ENCODE peak calls at places on chromosomes 12 and 14, in ten cellular contexts. U is mesenchymal stem cell, E is foreskin fibroblast, J is neural progenitor cell, I is cardiac fibroblast, Q is H1, W is right lobe of liver, T is astrocyte of the spinal cord, S is mesendoderm, A is PC-3. X is an unnamed sample.

GRCh38 chr12:57693659-57694458 is at the start of gene OS9:
- DNase-seq in E (peak), A (peak), S (peak), U (peak), I (peak), Q (peak), W (peak), T (peak), J (peak), X (peak)

GRCh38 chr14:54929556-54929955 is 26.9 kb upstream of the GCH1 start:
- DNase-seq in W (no peak), S (no peak), A (no peak), Q (no peak), E (no peak), T (no peak), J (no peak), I (no peak), U (no peak), X (no peak)

GRCh38 chr12:62763319-62763718 is 171.6 kb downstream of the PPM1H start:
- DNase-seq in Q (no peak), J (no peak), T (no peak), E (no peak), I (no peak), A (no peak), U (no peak), S (no peak), W (no peak), X (no peak)

GRCh38 chr14:61033851-61034250 is 52.8 kb downstream of the SLC38A6 start:
- DNase-seq in E (peak), W (no peak), T (peak), I (no peak), Q (no peak), A (no peak), U (no peak), J (no peak), S (no peak), X (no peak)

GRCh38 chr14:38047518-38047917 is 160.2 kb upstream of the SSTR1 start:
- DNase-seq in Q (no peak), T (peak), E (no peak), A (no peak), W (no peak), J (no peak), I (no peak), U (no peak), S (no peak), X (no peak)

GRCh38 chr14:102504951-102505600 is 4.5 kb downstream of the ANKRD9 start:
- DNase-seq in E (no peak), U (no peak), J (no peak), S (no peak), A (no peak), I (no peak), W (no peak), Q (no peak), T (no peak), X (no peak)

GRCh38 chr14:86911506-86911905 is 1081.5 kb downstream of the GALC start:
- DNase-seq in J (no peak), W (no peak), U (no peak), T (no peak), S (no peak), A (no peak), E (no peak), I (no peak), Q (no peak), X (no peak)

GRCh38 chr14:71620401-71620800 is 311.8 kb upstream of the RGS6 start:
- DNase-seq in Q (no peak), J (no peak), S (no peak), E (peak), W (no peak), U (peak), A (peak), T (peak), I (peak), X (no peak)

GRCh38 chr12:64603183-64603841 is 7.0 kb upstream of the RASSF3 start:
- DNase-seq in W (no peak), E (no peak), S (no peak), U (no peak), Q (no peak), J (no peak), A (no peak), T (no peak), I (no peak), X (no peak)

GRCh38 chr14:98498019-98498885 is 773.7 kb downstream of the BCL11B start:
- DNase-seq in T (no peak), I (no peak), Q (no peak), U (no peak), J (no peak), W (no peak), E (no peak), S (no peak), A (no peak), X (no peak)

GRCh38 chr12:70796989-70797388 is 123.5 kb downstream of the PTPRR start:
- DNase-seq in A (peak), E (no peak), T (no peak), W (no peak), Q (no peak), I (no peak), U (no peak), S (no peak), J (no peak), X (no peak)

GRCh38 chr12:48183091-48183875 is at the start of gene CCDC184:
- DNase-seq in I (peak), S (peak), T (peak), U (peak), E (peak), Q (peak), A (peak), W (peak), J (peak), X (peak)

GRCh38 chr12:52004042-52004648 is 2.6 kb upstream of the TAMALIN start:
- DNase-seq in U (peak), A (peak), J (peak), S (peak), W (no peak), Q (peak), E (peak), I (peak), T (peak), X (peak)

GRCh38 chr12:6606331-6607131 is 648 bp downstream of the CHD4 start:
- DNase-seq in S (peak), I (peak), Q (no peak), U (peak), E (no peak), W (peak), T (peak), J (peak), A (no peak), X (peak)

GRCh38 chr12:6273931-6274687 is 36.4 kb upstream of the PLEKHG6 start:
- DNase-seq in W (peak), T (no peak), A (peak), S (peak), I (peak), Q (no peak), U (peak), J (peak), E (no peak), X (peak)

GRCh38 chr14:78448483-78449094 is 278.4 kb downstream of the NRXN3 start:
- DNase-seq in J (peak), Q (peak), W (no peak), T (peak), I (peak), U (peak), A (peak), S (peak), E (peak), X (peak)

GRCh38 chr12:131552167-131552863 is 158.6 kb upstream of the SFSWAP start:
- DNase-seq in Q (no peak), J (no peak), T (no peak), U (no peak), S (no peak), A (no peak), I (no peak), E (no peak), W (no peak), X (no peak)

GRCh38 chr14:61101803-61102548 is 120.9 kb downstream of the SLC38A6 start:
- DNase-seq in A (peak), W (no peak), Q (peak), E (peak), T (peak), U (peak), I (peak), S (peak), J (no peak), X (peak)

GRCh38 chr12:47377414-47378221 is 297.9 kb upstream of the AMIGO2 start:
- DNase-seq in S (no peak), U (peak), Q (no peak), J (no peak), I (peak), A (peak), E (peak), W (peak), T (peak), X (no peak)

GRCh38 chr12:34397591-34398365 is 375.5 kb downstream of the ALG10 start:
- DNase-seq in E (no peak), S (no peak), W (peak), Q (peak), A (no peak), I (no peak), T (no peak), U (no peak), J (no peak), X (peak)

GRCh38 chr12:84858796-84859195 is 53.8 kb downstream of the SLC6A15 start:
- DNase-seq in A (no peak), S (no peak), I (no peak), E (no peak), Q (no peak), W (no peak), T (no peak), U (no peak), J (no peak), X (no peak)

GRCh38 chr12:34291001-34291400 is 268.7 kb downstream of the ALG10 start:
- DNase-seq in Q (no peak), T (no peak), I (no peak), U (no peak), E (no peak), J (no peak), S (no peak), A (no peak), W (no peak), X (no peak)

GRCh38 chr12:97177482-97177881 is 270.4 kb downstream of the NEDD1 start:
- DNase-seq in U (peak), W (no peak), T (peak), E (no peak), Q (no peak), A (peak), I (no peak), J (no peak), S (no peak), X (no peak)

GRCh38 chr12:102169922-102170698 is 27.5 kb downstream of the PMCH start:
- DNase-seq in U (peak), S (peak), Q (no peak), J (peak), I (peak), A (peak), W (no peak), T (peak), E (peak), X (peak)

GRCh38 chr14:105412768-105413541 is 6.7 kb upstream of the MTA1 start:
- DNase-seq in I (no peak), J (no peak), A (no peak), W (no peak), T (no peak), E (no peak), S (no peak), U (no peak), Q (no peak), X (peak)

GRCh38 chr14:105416671-105417070 is 3.0 kb upstream of the MTA1 start:
- DNase-seq in U (no peak), J (no peak), E (no peak), Q (no peak), W (no peak), T (no peak), I (no peak), S (no peak), A (no peak), X (no peak)

GRCh38 chr14:105413542-105413886 is 6.1 kb upstream of the MTA1 start:
- DNase-seq in A (no peak), S (no peak), T (no peak), E (no peak), W (peak), Q (no peak), J (no peak), I (no peak), U (no peak), X (no peak)

GRCh38 chr14:105415481-105416428 is 3.9 kb upstream of the MTA1 start:
- DNase-seq in E (no peak), T (no peak), Q (no peak), I (no peak), J (no peak), S (no peak), A (no peak), W (no peak), U (no peak), X (peak)

GRCh38 chr14:105414456-105415371 is 4.9 kb upstream of the MTA1 start:
- DNase-seq in W (no peak), J (peak), A (peak), Q (peak), I (peak), S (peak), T (peak), E (peak), U (peak), X (peak)
- H3K4me3 ChIP-seq in W (peak), J (peak), A (peak), Q (peak), I (peak), S (peak), T (peak), E (peak), U (peak), X (peak)

GRCh38 chr14:104826858-104827172 is 25.9 kb downstream of the ZBTB42 start:
- DNase-seq in T (no peak), U (no peak), Q (peak), E (no peak), A (no peak), I (no peak), W (no peak), S (no peak), J (no peak), X (no peak)
- H3K4me3 ChIP-seq in T (peak), U (peak), Q (peak), E (peak), A (peak), I (peak), W (peak), S (peak), J (peak), X (peak)

DNA sequence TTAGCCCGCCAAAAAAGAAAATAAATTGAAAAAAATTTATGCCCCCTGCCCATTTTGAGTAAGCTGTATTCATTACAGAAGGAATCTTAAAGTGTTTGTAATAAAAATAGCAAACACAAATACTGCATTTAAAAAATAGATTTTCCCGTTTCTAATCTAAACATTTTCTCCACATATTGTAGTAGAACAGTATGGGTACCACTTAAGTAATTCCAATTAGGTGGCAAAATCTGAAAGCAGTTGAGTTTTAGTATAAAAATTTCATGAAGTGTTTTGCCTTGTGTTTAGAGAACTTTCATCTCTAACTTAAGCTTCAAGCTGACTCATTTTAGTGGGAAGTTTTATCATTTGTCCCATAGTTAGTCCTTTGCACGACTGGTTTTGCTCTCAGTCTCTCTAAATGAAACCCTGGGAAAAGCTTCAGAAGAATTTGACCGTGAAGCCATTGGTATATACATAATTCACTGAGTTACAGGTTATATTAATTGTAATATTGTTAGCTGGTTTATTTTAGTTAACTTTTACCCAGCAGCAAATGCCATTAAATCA is 214.6 kb downstream of the ERC1 start:
- DNase-seq in U (peak), J (no peak), W (no peak), S (no peak), E (no peak), Q (no peak), T (peak), A (no peak), I (no peak), X (no peak)
- H3K4me3 ChIP-seq in U (peak), J (no peak), W (no peak), S (no peak), E (no peak), Q (no peak), T (no peak), A (no peak), I (no peak), X (no peak)

DNA sequence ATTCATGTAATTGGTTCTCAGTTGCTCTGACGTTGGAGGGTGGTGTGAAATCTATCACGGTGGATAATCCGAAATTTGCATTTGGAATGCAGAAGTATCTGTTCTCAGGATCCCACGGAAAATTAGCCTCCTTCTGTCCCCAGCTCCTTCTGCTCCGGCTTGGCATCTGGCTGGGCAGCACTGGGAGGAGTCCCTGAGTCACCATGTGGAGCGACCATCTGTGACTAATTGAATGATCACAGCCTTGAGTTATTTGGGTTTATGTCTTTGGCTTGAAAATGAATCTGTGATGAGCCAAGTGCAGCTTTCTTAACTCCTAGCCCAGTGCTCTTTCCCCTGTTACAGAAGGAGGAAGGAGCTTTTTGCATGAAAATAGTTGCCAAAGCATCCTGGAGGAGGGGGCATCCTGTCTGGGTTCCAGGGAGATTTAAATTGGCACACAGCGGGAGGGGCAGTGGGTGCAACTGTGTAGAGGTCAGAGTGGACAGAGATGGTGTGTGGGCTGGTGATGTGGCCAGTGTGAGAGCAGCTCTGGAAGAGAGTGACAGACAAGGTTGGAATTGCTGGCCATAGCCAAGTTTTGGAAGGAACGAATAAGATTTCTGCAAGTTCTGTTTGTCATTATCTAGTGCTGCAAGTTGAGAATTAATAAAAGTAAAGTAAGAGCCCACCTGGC is 74.3 kb downstream of the SLC24A4 start:
- DNase-seq in I (peak), W (no peak), E (peak), U (peak), T (peak), Q (no peak), A (peak), S (peak), J (no peak), X (no peak)
- H3K4me3 ChIP-seq in I (no peak), W (no peak), E (no peak), U (peak), T (no peak), Q (no peak), A (peak), S (no peak), J (no peak), X (no peak)

DNA sequence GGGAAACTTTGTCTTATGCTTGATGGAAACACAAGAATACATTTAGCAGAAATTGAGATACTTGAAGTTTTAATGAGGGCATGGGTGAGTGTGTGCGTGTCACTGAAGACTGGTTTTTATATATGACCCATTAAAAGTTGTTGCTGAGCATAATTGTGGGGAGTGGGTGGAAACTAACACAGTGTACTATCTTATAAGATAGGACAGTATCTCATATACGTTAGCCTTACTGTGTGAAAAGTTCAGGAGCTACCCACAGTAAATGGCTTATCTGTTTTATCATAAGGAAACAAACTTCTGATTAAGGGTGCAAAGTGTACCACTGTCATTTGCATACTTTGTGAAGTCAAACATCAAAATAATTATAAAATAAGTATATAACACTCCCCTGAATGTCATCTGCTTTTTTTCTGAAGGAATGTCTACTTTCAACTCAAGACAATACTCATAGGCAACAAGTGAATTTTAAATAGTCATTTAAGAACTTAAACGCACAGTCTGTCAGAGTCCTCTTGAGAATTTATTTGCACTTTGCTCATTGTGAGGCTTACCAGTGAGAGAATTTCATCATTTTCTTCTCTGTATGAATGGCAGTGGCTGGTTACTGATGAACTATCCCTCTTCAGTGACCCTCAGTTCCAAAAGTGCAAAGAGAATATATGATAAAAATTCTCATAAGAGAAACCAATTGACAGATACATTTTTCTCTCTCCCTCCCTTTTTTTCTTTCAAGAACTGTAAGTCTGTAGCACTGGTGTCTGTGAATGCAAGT is 4.2 kb downstream of the PDE3A start:
- DNase-seq in S (no peak), E (no peak), U (no peak), W (no peak), J (no peak), Q (no peak), T (no peak), I (no peak), A (no peak), X (no peak)
- H3K4me3 ChIP-seq in S (no peak), E (no peak), U (no peak), W (no peak), J (no peak), Q (no peak), T (no peak), I (no peak), A (no peak), X (no peak)

GRCh38 chr14:72925815-72926291 is 411 bp upstream of the DCAF4 start:
- DNase-seq in A (no peak), I (no peak), J (no peak), U (no peak), E (no peak), W (no peak), Q (no peak), T (no peak), S (no peak), X (no peak)

GRCh38 chr14:72924332-72924731 is 1.9 kb upstream of the DCAF4 start:
- DNase-seq in S (no peak), E (no peak), I (no peak), U (no peak), A (peak), W (no peak), J (no peak), Q (no peak), T (no peak), X (no peak)

GRCh38 chr14:72928872-72929271 is 2.6 kb downstream of the DCAF4 start:
- DNase-seq in J (no peak), U (no peak), W (no peak), E (no peak), T (no peak), I (no peak), A (no peak), Q (no peak), S (no peak), X (peak)

GRCh38 chr14:72926292-72927028 is at the start of gene DCAF4:
- DNase-seq in U (peak), A (peak), T (peak), I (peak), J (peak), W (peak), S (peak), E (peak), Q (peak), X (peak)

GRCh38 chr14:72925171-72925759 is 999 bp upstream of the DCAF4 start:
- DNase-seq in W (no peak), U (no peak), T (no peak), Q (no peak), S (no peak), A (no peak), J (no peak), I (no peak), E (no peak), X (no peak)
- H3K4me3 ChIP-seq in W (no peak), U (peak), T (no peak), Q (peak), S (no peak), A (peak), J (peak), I (no peak), E (peak), X (no peak)

GRCh38 chr14:35878272-35879140 is 52.4 kb downstream of the BRMS1L start:
- DNase-seq in W (no peak), I (peak), U (peak), A (peak), T (peak), J (no peak), E (peak), Q (no peak), S (no peak), X (no peak)

GRCh38 chr14:35879654-35880249 is 53.6 kb downstream of the BRMS1L start:
- DNase-seq in U (peak), S (no peak), J (peak), W (no peak), T (peak), Q (no peak), E (no peak), A (peak), I (peak), X (peak)

GRCh38 chr14:35881280-35881679 is 55.1 kb downstream of the BRMS1L start:
- DNase-seq in T (no peak), E (no peak), W (no peak), S (no peak), A (no peak), Q (no peak), I (no peak), U (no peak), J (no peak), X (no peak)

GRCh38 chr14:35877276-35877675 is 51.1 kb downstream of the BRMS1L start:
- DNase-seq in J (no peak), S (no peak), U (no peak), W (no peak), I (peak), E (no peak), Q (no peak), A (peak), T (no peak), X (no peak)

GRCh38 chr14:35879141-35879648 is 53.1 kb downstream of the BRMS1L start:
- DNase-seq in Q (no peak), S (no peak), I (peak), W (no peak), A (no peak), J (no peak), E (peak), T (no peak), U (peak), X (no peak)
- H3K4me3 ChIP-seq in Q (no peak), S (no peak), I (no peak), W (no peak), A (peak), J (no peak), E (no peak), T (no peak), U (no peak), X (no peak)

GRCh38 chr14:26835949-26836570 is 238.2 kb upstream of the NOVA1 start:
- DNase-seq in A (no peak), T (no peak), U (no peak), E (no peak), W (no peak), I (no peak), S (no peak), Q (no peak), J (no peak), X (no peak)
- H3K4me3 ChIP-seq in A (no peak), T (no peak), U (no peak), E (no peak), W (no peak), I (no peak), S (no peak), Q (no peak), J (no peak), X (no peak)